ENCODE peak calls at places on chromosomes 6 and 20, in four cellular contexts. Q is activated effector memory CD4-positive, alpha-beta T cell treated with anti-CD3 and anti-CD28 coated beads, Interleukin-2, amount 50 U/mL, for 16 hours; U is pons; A is stimulated activated CD4-positive, alpha-beta T cell treated with anti-CD3 and anti-CD28 coated beads, Interleukin-1b, Interleukin-23, amount 100 ng/mL, for 48 hours. R is an unnamed sample.

GRCh38 chr6:151478670-151479069 is 15.1 kb upstream of the CCDC170 start:
- DNase-seq in Q (no peak), U (no peak), A (no peak), R (no peak)

GRCh38 chr20:1819311-1820136 is 75.7 kb upstream of the SIRPA start:
- DNase-seq in Q (peak), U (peak), A (no peak), R (no peak)

GRCh38 chr6:36245572-36246031 is 24.3 kb upstream of the PNPLA1 start:
- DNase-seq in Q (no peak), U (no peak), A (no peak), R (no peak)

GRCh38 chr20:51542033-51542893 is at the start of gene NFATC2:
- DNase-seq in Q (peak), U (no peak), A (peak), R (no peak)

GRCh38 chr6:30194797-30195690 is 18.2 kb downstream of the TRIM26 start:
- DNase-seq in Q (no peak), U (no peak), A (no peak), R (no peak)

GRCh38 chr6:95670011-95670463 is 92.7 kb downstream of the MANEA start:
- DNase-seq in Q (no peak), U (no peak), A (no peak), R (no peak)

GRCh38 chr6:78746457-78746856 is 120.9 kb upstream of the IRAK1BP1 start:
- DNase-seq in Q (no peak), U (no peak), A (no peak), R (no peak)

GRCh38 chr6:142902636-142903053 is 42.3 kb downstream of the HIVEP2 start:
- DNase-seq in Q (peak), U (peak), A (peak), R (no peak)

GRCh38 chr6:79466222-79466834 is 70.9 kb downstream of the LCA5 start:
- DNase-seq in Q (no peak), U (peak), A (no peak), R (peak)

GRCh38 chr20:37315293-37316110 is 26.0 kb downstream of the MANBAL start:
- DNase-seq in Q (peak), U (no peak), A (no peak), R (no peak)

GRCh38 chr6:154622618-154623336 is 110.4 kb upstream of the SCAF8 start:
- DNase-seq in Q (no peak), U (no peak), A (no peak), R (no peak)

GRCh38 chr20:25076731-25077609 is 5.0 kb downstream of the VSX1 start:
- DNase-seq in Q (no peak), U (peak), A (no peak), R (peak)

GRCh38 chr20:35698298-35699126 is 640 bp downstream of the NFS1 start:
- DNase-seq in Q (peak), U (no peak), A (no peak), R (no peak)

GRCh38 chr6:121285041-121285440 is 49.2 kb downstream of the TBC1D32 start:
- DNase-seq in Q (no peak), U (no peak), A (no peak), R (no peak)

GRCh38 chr20:48177058-48177457 is 391.8 kb upstream of the SULF2 start:
- DNase-seq in Q (no peak), U (no peak), A (no peak), R (no peak)

GRCh38 chr20:37804584-37805566 is 98.1 kb upstream of the VSTM2L start:
- DNase-seq in Q (no peak), U (peak), A (no peak), R (no peak)

R was measured in G401.